ENCODE peak calls at places on chromosomes 6 and 20, in five cellular contexts. X is mesendoderm, P is MM.1S, H is colonic mucosa, K is adipocyte. T is an unnamed sample.

GRCh38 chr20:56986931-56987720 is 279.3 kb downstream of the BMP7 start:
- DNase-seq in X (no peak), P (no peak), H (no peak), K (no peak), T (no peak)

GRCh38 chr20:31570735-31571617 is 34.1 kb upstream of the ID1 start:
- DNase-seq in X (no peak), P (no peak), H (no peak), K (peak; percentile 74), T (no peak)

GRCh38 chr20:6838181-6838826 is 70.8 kb downstream of the BMP2 start:
- DNase-seq in X (no peak), P (no peak), H (no peak), K (no peak), T (no peak)

GRCh38 chr20:4830696-4831095 is 109.0 kb downstream of the PRND start:
- DNase-seq in X (no peak), P (no peak), H (no peak), K (peak; percentile 5), T (no peak)

GRCh38 chr6:43143235-43144124 is 27.6 kb upstream of the SRF start:
- DNase-seq in X (peak; percentile 96), P (peak; percentile 53), H (peak; percentile 82), K (peak; percentile 98), T (peak; percentile 50)

GRCh38 chr20:25288291-25289181 is 40.7 kb downstream of the PYGB start:
- DNase-seq in X (no peak), P (peak; percentile 62), H (no peak), K (no peak), T (no peak)

GRCh38 chr6:132401120-132401940 is at the start of gene MOXD1:
- DNase-seq in X (peak; percentile 64), P (peak; percentile 43), H (peak; percentile 32), K (peak; percentile 84), T (no peak)

GRCh38 chr20:10863337-10864060 is 189.7 kb upstream of the JAG1 start:
- DNase-seq in X (peak; percentile 29), P (no peak), H (no peak), K (peak; percentile 83), T (no peak)

GRCh38 chr6:86723729-86724128 is 213.6 kb upstream of the HTR1E start:
- DNase-seq in X (peak; percentile 67), P (no peak), H (no peak), K (no peak), T (no peak)

GRCh38 chr6:160960067-160960466 is 31.5 kb upstream of the MAP3K4 start:
- DNase-seq in X (no peak), P (no peak), H (no peak), K (no peak), T (no peak)

GRCh38 chr20:31607640-31608255 is 2.7 kb downstream of the ID1 start:
- DNase-seq in X (peak; percentile 65), P (no peak), H (no peak), K (peak; percentile 42), T (no peak)

GRCh38 chr6:165556116-165556843 is 106.8 kb downstream of the PDE10A start:
- DNase-seq in X (no peak), P (no peak), H (no peak), K (no peak), T (no peak)

GRCh38 chr20:49045440-49046086 is 549 bp upstream of the CSE1L start:
- DNase-seq in X (peak; percentile 32), P (no peak), H (peak; percentile 36), K (peak; percentile 28), T (no peak)

GRCh38 chr6:133888931-133889556 is at the start of gene TCF21:
- DNase-seq in X (peak; percentile 70), P (no peak), H (peak; percentile 38), K (peak; percentile 90), T (no peak)

GRCh38 chr6:18110160-18110559 is 12.3 kb downstream of the NHLRC1 start:
- DNase-seq in X (no peak), P (no peak), H (no peak), K (no peak), T (no peak)

GRCh38 chr20:1968958-1969357 is 24.9 kb downstream of the PDYN start:
- DNase-seq in X (no peak), P (no peak), H (no peak), K (no peak), T (no peak)

GRCh38 chr6:109336221-109336955 is 45.9 kb downstream of the CD164 start:
- DNase-seq in X (peak; percentile 81), P (no peak), H (peak; percentile 86), K (peak; percentile 6), T (no peak)

GRCh38 chr6:136726837-136727557 is 65.3 kb downstream of the MAP3K5 start:
- DNase-seq in X (no peak), P (no peak), H (no peak), K (no peak), T (no peak)

GRCh38 chr20:32050851-32051556 is 1.0 kb upstream of the HCK start:
- DNase-seq in X (peak; percentile 33), P (no peak), H (peak; percentile 33), K (no peak), T (no peak)

GRCh38 chr6:154432533-154433476 is 76.2 kb upstream of the IPCEF1 start:
- DNase-seq in X (no peak), P (no peak), H (no peak), K (peak; percentile 51), T (peak; percentile 82)

GRCh38 chr6:38705924-38706323 is 3.0 kb upstream of the GLO1 start:
- DNase-seq in X (no peak), P (no peak), H (no peak), K (no peak), T (no peak)

GRCh38 chr20:41617059-41617921 is 887 bp downstream of the CHD6 start:
- DNase-seq in X (peak; percentile 45), P (peak; percentile 18), H (peak; percentile 41), K (peak; percentile 69), T (no peak)

GRCh38 chr6:136274062-136274461 is 15.6 kb downstream of the BCLAF1 start:
- DNase-seq in X (no peak), P (no peak), H (no peak), K (peak; percentile 76), T (no peak)

GRCh38 chr20:53579581-53580375 is 13.9 kb downstream of the ZNF217 start:
- DNase-seq in X (no peak), P (no peak), H (peak; percentile 51), K (peak; percentile 81), T (no peak)

GRCh38 chr6:34130870-34131269 is 15.0 kb downstream of the GRM4 start:
- DNase-seq in X (peak; percentile 60), P (no peak), H (no peak), K (no peak), T (no peak)

GRCh38 chr6:124984668-124985338 is 22.6 kb downstream of the RNF217 start:
- DNase-seq in X (no peak), P (no peak), H (no peak), K (peak; percentile 64), T (peak; percentile 80)

GRCh38 chr6:138956244-138956924 is 31.7 kb downstream of the REPS1 start:
- DNase-seq in X (peak; percentile 49), P (no peak), H (no peak), K (no peak), T (no peak)
- H3K9ac ChIP-seq in X (no peak overlapping the region), P (no peak overlapping the region), H (no peak overlapping the region), K (no peak overlapping the region), T (no peak overlapping the region)

DNA sequence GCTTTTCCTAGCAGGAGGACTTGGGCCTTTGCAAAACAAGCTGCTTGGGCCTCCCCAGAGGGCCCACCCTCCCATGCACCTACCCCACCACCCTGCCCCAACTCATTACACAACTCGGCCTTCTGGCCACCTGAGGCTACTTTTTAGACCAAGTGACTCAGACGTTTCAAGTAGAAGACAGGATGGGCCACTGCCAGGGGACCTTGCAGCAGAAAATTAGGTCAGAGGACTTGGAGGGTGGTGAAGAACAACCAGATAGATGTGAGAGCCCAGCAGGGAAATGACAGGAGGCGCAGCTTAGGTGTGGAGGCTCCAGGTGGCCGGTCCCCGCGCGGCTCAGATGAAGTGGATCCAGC is 1.4 kb downstream of the PPP1R3D start:
- DNase-seq in X (no peak), P (no peak), H (peak; percentile 23), K (peak; percentile 34), T (no peak)
- H3K4me3 ChIP-seq in X (no peak overlapping the region), P (no peak overlapping the region), H (no peak overlapping the region), K (peak overlapping the region; percentile 94), T (peak overlapping the region; percentile 32)

GRCh38 chr6:158763440-158764187 is 55.6 kb downstream of the EZR start:
- DNase-seq in X (no peak), P (no peak), H (no peak), K (no peak), T (no peak)

GRCh38 chr6:158764188-158764849 is 54.8 kb downstream of the EZR start:
- DNase-seq in X (no peak), P (no peak), H (no peak), K (no peak), T (no peak)

GRCh38 chr6:158764941-158765340 is 54.2 kb downstream of the EZR start:
- DNase-seq in X (no peak), P (no peak), H (no peak), K (no peak), T (no peak)

GRCh38 chr6:158761746-158762145 is 57.4 kb downstream of the EZR start:
- DNase-seq in X (no peak), P (no peak), H (no peak), K (no peak), T (no peak)

DNA sequence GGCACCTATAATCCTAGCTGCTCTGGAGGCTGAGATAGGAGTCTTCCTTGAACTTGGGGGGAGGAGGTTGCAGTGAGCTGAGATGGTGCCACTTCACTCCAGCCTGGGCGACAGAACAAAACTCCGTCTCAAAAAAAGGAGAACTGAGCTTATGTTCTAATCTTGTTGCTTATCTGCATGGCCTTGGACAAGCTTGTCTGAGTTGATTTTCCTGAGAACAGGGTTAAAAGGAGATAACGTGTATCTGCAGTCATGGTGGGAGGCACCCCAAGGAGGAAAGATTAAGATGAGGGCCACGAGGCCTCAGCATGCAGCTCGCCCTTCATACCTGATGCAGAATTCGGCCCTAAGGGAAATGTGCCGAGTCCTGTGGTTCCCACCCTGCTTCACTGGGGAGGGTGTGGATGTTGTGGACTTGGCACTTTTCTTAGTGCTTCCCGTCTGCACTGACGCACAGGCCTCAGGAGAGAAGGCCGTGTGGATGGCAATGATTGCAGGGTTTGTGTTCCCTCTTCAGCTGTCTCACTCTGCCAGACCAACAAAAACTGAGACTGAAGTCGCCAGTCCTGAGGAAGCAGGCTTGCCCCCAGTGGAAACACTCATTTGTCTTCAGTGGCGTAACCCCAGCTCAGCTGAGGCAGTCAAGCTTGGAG is 56.3 kb downstream of the EZR start:
- DNase-seq in X (peak; percentile 62), P (no peak), H (no peak), K (no peak), T (no peak)
- H3K9ac ChIP-seq in X (no peak overlapping the region), P (no peak overlapping the region), H (no peak overlapping the region), K (no peak overlapping the region), T (no peak overlapping the region)

GRCh38 chr6:122361314-122361979 is 38.0 kb upstream of the HSF2 start:
- DNase-seq in X (no peak), P (no peak), H (no peak), K (no peak), T (no peak)

GRCh38 chr6:122364084-122364483 is 35.4 kb upstream of the HSF2 start:
- DNase-seq in X (no peak), P (no peak), H (no peak), K (no peak), T (no peak)

GRCh38 chr6:122365775-122366403 is 33.6 kb upstream of the HSF2 start:
- DNase-seq in X (no peak), P (no peak), H (no peak), K (no peak), T (no peak)

DNA sequence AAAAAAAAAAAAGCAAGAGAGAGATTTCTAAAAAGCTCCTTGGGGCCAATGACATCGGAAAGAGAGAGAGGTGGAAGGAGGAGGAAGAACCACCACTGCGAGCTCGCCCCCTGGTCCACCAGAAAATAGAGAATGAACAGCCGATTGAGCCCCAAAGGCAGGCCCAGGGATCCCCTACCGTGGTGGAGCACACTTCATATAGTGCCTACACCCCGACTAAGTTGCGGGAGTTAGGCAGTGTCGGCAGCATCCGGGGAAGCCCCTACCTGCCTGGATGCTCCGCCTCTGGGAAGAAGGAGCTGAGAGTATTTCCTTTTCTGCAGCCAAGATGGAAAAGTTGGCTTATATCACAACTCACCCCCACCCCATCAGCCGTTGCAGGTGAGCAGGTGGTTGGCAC is 38.6 kb upstream of the HSF2 start:
- DNase-seq in X (no peak), P (no peak), H (no peak), K (no peak), T (no peak)
- H3K4me3 ChIP-seq in X (no peak overlapping the region), P (no peak overlapping the region), H (no peak overlapping the region), K (no peak overlapping the region), T (no peak overlapping the region)

T was measured in SK-N-MC.